ENCODE peak calls at places on chromosomes 11 and 22, in ten cellular contexts. Z, Y, M, A, U, L, Q, J, P and T are unnamed samples.

GRCh38 chr11:6563121-6563619 is 40.2 kb downstream of the RRP8 start:
- DNase-seq in Z (no peak), Y (no peak), M (no peak), A (no peak), U (no peak), L (no peak), Q (peak), J (no peak), P (no peak), T (no peak)

GRCh38 chr22:49586244-49586748 is 241.4 kb downstream of the BRD1 start:
- DNase-seq in Z (no peak), Y (peak), M (no peak), A (no peak), U (peak), L (no peak), Q (no peak), J (no peak), P (no peak), T (no peak)

GRCh38 chr11:116262370-116262769 is 510.4 kb downstream of the BUD13 start:
- DNase-seq in Z (no peak), Y (no peak), M (no peak), A (no peak), U (no peak), L (no peak), Q (no peak), J (no peak), P (no peak), T (no peak)

GRCh38 chr22:38835888-38836301 is 7.9 kb downstream of the NPTXR start:
- DNase-seq in Z (no peak), Y (no peak), M (no peak), A (peak), U (no peak), L (no peak), Q (no peak), J (peak), P (peak), T (no peak)

GRCh38 chr11:118437046-118437735 is 899 bp downstream of the KMT2A start:
- DNase-seq in Z (peak), Y (peak), M (peak), A (no peak), U (peak), L (peak), Q (peak), J (peak), P (peak), T (no peak)

GRCh38 chr22:29171721-29172120 is 34.0 kb upstream of the EMID1 start:
- DNase-seq in Z (peak), Y (no peak), M (no peak), A (no peak), U (peak), L (no peak), Q (no peak), J (no peak), P (no peak), T (no peak)

GRCh38 chr22:31836010-31836409 is 82.2 kb downstream of the DEPDC5 start:
- DNase-seq in Z (no peak), Y (no peak), M (no peak), A (no peak), U (no peak), L (no peak), Q (no peak), J (no peak), P (no peak), T (no peak)

GRCh38 chr11:77375114-77375513 is 73.6 kb upstream of the GDPD4 start:
- DNase-seq in Z (no peak), Y (no peak), M (no peak), A (no peak), U (no peak), L (no peak), Q (no peak), J (peak), P (peak), T (no peak)

GRCh38 chr11:72826942-72827480 is 12.8 kb downstream of the ATG16L2 start:
- DNase-seq in Z (no peak), Y (no peak), M (no peak), A (no peak), U (no peak), L (no peak), Q (no peak), J (no peak), P (no peak), T (no peak)

GRCh38 chr11:77710358-77710757 is 72.8 kb upstream of the CLNS1A start:
- DNase-seq in Z (no peak), Y (no peak), M (no peak), A (no peak), U (no peak), L (no peak), Q (no peak), J (peak), P (peak), T (no peak)

GRCh38 chr11:96027021-96027420 is 103.1 kb upstream of the MTMR2 start:
- DNase-seq in Z (no peak), Y (no peak), M (no peak), A (no peak), U (no peak), L (no peak), Q (no peak), J (no peak), P (no peak), T (no peak)

GRCh38 chr22:17436382-17436951 is 67.2 kb downstream of the CECR2 start:
- DNase-seq in Z (peak), Y (no peak), M (no peak), A (no peak), U (no peak), L (peak), Q (no peak), J (peak), P (peak), T (peak)

GRCh38 chr11:19597876-19598275 is 114.8 kb upstream of the NAV2 start:
- DNase-seq in Z (no peak), Y (no peak), M (no peak), A (no peak), U (no peak), L (no peak), Q (no peak), J (no peak), P (no peak), T (no peak)

GRCh38 chr11:2860636-2861035 is 24.9 kb downstream of the CDKN1C start:
- DNase-seq in Z (no peak), Y (no peak), M (no peak), A (no peak), U (no peak), L (peak), Q (no peak), J (no peak), P (peak), T (no peak)

GRCh38 chr11:28793282-28793738 is 685.1 kb downstream of the METTL15 start:
- DNase-seq in Z (no peak), Y (no peak), M (no peak), A (no peak), U (no peak), L (no peak), Q (no peak), J (no peak), P (no peak), T (no peak)

GRCh38 chr11:134578807-134579708 is 167.0 kb upstream of the B3GAT1 start:
- DNase-seq in Z (no peak), Y (no peak), M (no peak), A (no peak), U (no peak), L (no peak), Q (peak), J (no peak), P (no peak), T (no peak)

GRCh38 chr11:107999759-108000455 is 8.8 kb upstream of the CUL5 start:
- DNase-seq in Z (no peak), Y (no peak), M (no peak), A (no peak), U (no peak), L (peak), Q (peak), J (peak), P (peak), T (no peak)

GRCh38 chr22:23212061-23213030 is 32.0 kb downstream of the BCR start:
- DNase-seq in Z (no peak), Y (no peak), M (no peak), A (no peak), U (peak), L (no peak), Q (peak), J (no peak), P (no peak), T (no peak)

GRCh38 chr11:126438691-126439090 is 83.2 kb downstream of the ST3GAL4 start:
- DNase-seq in Z (no peak), Y (no peak), M (no peak), A (no peak), U (no peak), L (no peak), Q (no peak), J (no peak), P (no peak), T (no peak)

GRCh38 chr22:16801571-16801970 is 23.6 kb downstream of the XKR3 start:
- DNase-seq in Z (no peak), Y (no peak), M (no peak), A (no peak), U (no peak), L (no peak), Q (no peak), J (no peak), P (no peak), T (no peak)

GRCh38 chr11:1755344-1756023 is 5.1 kb upstream of the IFITM10 start:
- DNase-seq in Z (peak), Y (no peak), M (no peak), A (no peak), U (no peak), L (no peak), Q (no peak), J (no peak), P (no peak), T (no peak)

GRCh38 chr22:49015993-49016908 is 811.4 kb downstream of the BRD1 start:
- DNase-seq in Z (no peak), Y (peak), M (no peak), A (no peak), U (peak), L (no peak), Q (no peak), J (no peak), P (no peak), T (no peak)

GRCh38 chr11:20126724-20127123 is 33.6 kb downstream of the DBX1 start:
- DNase-seq in Z (no peak), Y (no peak), M (no peak), A (no peak), U (no peak), L (no peak), Q (no peak), J (peak), P (peak), T (no peak)

GRCh38 chr22:38423512-38424503 is 31.2 kb downstream of the KCNJ4 start:
- DNase-seq in Z (no peak), Y (no peak), M (no peak), A (no peak), U (peak), L (no peak), Q (no peak), J (no peak), P (no peak), T (no peak)

GRCh38 chr22:28989035-28989464 is 72.6 kb downstream of the C22orf31 start:
- DNase-seq in Z (no peak), Y (no peak), M (peak), A (no peak), U (peak), L (no peak), Q (no peak), J (no peak), P (no peak), T (no peak)

GRCh38 chr11:19703211-19703610 is 9.4 kb upstream of the NAV2 start:
- DNase-seq in Z (no peak), Y (no peak), M (no peak), A (no peak), U (no peak), L (no peak), Q (no peak), J (no peak), P (no peak), T (no peak)

GRCh38 chr11:117816151-117816741 is 8.3 kb downstream of the FXYD2 start:
- DNase-seq in Z (no peak), Y (no peak), M (peak), A (no peak), U (peak), L (peak), Q (peak), J (peak), P (no peak), T (no peak)

GRCh38 chr22:45868586-45869443 is 108.1 kb downstream of the WNT7B start:
- DNase-seq in Z (no peak), Y (no peak), M (no peak), A (no peak), U (peak), L (no peak), Q (no peak), J (no peak), P (no peak), T (no peak)

GRCh38 chr11:44904261-44905080 is 46.2 kb downstream of the TP53I11 start:
- DNase-seq in Z (no peak), Y (no peak), M (no peak), A (no peak), U (no peak), L (no peak), Q (no peak), J (no peak), P (no peak), T (no peak)

GRCh38 chr22:37086184-37086583 is 23.3 kb downstream of the TMPRSS6 start:
- DNase-seq in Z (no peak), Y (no peak), M (no peak), A (no peak), U (no peak), L (no peak), Q (no peak), J (no peak), P (no peak), T (no peak)
- H3K4me3 ChIP-seq in Z (no peak), Y (no peak), M (no peak), A (no peak), U (no peak), L (no peak), Q (no peak), J (no peak), P (no peak), T (no peak)

GRCh38 chr11:33704240-33705002 is 3.8 kb upstream of the C11orf91 start:
- DNase-seq in Z (no peak), Y (no peak), M (no peak), A (no peak), U (no peak), L (no peak), Q (no peak), J (no peak), P (no peak), T (no peak)
- TF ChIP-seq CTCF in Z (no peak), Y (no peak), M (no peak), A (no peak), U (no peak), L (no peak), Q (no peak), J (peak), P (no peak), T (no peak)

GRCh38 chr11:63880031-63880841 is 36.7 kb downstream of the RCOR2 start:
- DNase-seq in Z (no peak), Y (no peak), M (no peak), A (no peak), U (peak), L (no peak), Q (no peak), J (peak), P (peak), T (no peak)

GRCh38 chr11:63879598-63879997 is 37.4 kb downstream of the RCOR2 start:
- DNase-seq in Z (no peak), Y (no peak), M (no peak), A (no peak), U (peak), L (no peak), Q (no peak), J (peak), P (no peak), T (no peak)

GRCh38 chr11:63887600-63887999 is 29.4 kb downstream of the RCOR2 start:
- DNase-seq in Z (no peak), Y (no peak), M (no peak), A (no peak), U (no peak), L (no peak), Q (no peak), J (no peak), P (no peak), T (no peak)

GRCh38 chr11:63884191-63884590 is 32.8 kb downstream of the RCOR2 start:
- DNase-seq in Z (no peak), Y (no peak), M (no peak), A (no peak), U (no peak), L (no peak), Q (no peak), J (no peak), P (no peak), T (no peak)

GRCh38 chr11:63882555-63883242 is 34.3 kb downstream of the RCOR2 start:
- DNase-seq in Z (peak), Y (no peak), M (no peak), A (no peak), U (peak), L (no peak), Q (no peak), J (no peak), P (peak), T (no peak)
- H3K4me3 ChIP-seq in Z (no peak), Y (no peak), M (no peak), A (no peak), U (no peak), L (no peak), Q (no peak), J (no peak), P (no peak), T (no peak)

DNA sequence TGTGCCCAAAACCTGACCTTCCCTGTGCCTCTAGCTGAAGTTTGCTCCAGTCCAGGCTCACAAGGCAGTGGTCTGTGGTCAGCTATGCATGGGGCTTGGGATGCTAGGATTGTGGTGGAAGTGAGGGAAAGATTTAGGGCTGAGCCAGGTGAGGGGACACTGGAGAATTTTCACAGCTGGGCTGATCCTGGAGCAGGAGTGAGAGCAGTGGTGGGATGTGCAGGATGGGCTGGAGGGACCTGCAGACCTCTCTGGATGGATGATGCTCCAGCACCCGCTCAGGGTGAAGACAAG is 23.9 kb upstream of the KDM2A start:
- DNase-seq in Z (no peak), Y (no peak), M (no peak), A (no peak), U (no peak), L (no peak), Q (no peak), J (no peak), P (no peak), T (no peak)
- TF ChIP-seq CTCF in Z (no peak), Y (no peak), M (no peak), A (no peak), U (no peak), L (no peak), Q (no peak), J (no peak), P (no peak), T (no peak)

DNA sequence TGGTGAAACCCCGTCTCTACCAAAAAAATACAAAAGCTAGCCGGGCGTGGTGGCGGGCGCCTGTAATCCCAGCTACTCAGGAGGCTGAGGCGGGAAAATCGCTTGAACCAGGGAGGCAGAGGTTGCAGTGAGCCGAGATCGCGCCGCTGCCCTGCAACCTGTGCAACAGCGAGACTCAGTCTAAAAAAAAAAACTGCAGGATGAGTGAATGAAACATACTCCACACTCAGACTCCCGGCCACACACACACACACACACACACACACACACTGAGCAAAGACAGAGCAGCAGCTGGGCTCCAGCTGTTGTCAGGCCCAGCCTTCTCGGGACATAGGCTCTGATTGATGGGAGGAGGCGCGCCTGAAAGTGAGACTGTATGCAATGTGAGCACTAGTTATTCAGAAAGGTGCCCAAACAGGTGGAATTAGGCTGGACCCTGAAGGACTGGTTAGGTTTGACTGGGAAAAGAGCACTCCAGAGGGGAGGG is 1.5 kb upstream of the PLEKHA7 start:
- DNase-seq in Z (no peak), Y (peak), M (no peak), A (peak), U (no peak), L (peak), Q (no peak), J (no peak), P (peak), T (no peak)
- H3K4me3 ChIP-seq in Z (no peak), Y (no peak), M (no peak), A (no peak), U (no peak), L (no peak), Q (no peak), J (no peak), P (no peak), T (no peak)

GRCh38 chr11:131025020-131025419 is 108.7 kb upstream of the SNX19 start:
- DNase-seq in Z (no peak), Y (no peak), M (no peak), A (peak), U (no peak), L (peak), Q (peak), J (peak), P (peak), T (no peak)
- TF ChIP-seq CTCF in Z (no peak), Y (peak), M (no peak), A (peak), U (peak), L (peak), Q (peak), J (peak), P (peak), T (peak)

DNA sequence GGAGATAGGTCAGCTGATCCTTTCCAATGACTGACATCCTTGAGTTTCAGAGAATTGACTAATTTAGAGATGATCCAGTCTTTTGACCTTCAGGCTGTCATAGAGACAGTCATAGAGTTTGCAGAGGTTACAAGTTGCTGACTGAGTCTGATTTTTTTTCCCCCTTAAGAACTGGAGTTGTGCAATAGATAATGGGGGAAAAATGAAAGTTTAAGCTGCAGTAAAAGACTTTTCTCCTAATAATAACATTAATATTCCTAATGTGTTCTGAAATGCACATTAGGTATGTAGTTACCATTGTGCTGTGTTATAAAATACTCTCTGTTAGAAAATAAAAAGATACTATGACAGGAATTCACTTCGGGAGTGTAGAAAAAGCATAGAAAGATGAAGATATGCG is 876.9 kb upstream of the RAG2 start:
- DNase-seq in Z (no peak), Y (no peak), M (no peak), A (no peak), U (no peak), L (no peak), Q (no peak), J (peak), P (no peak), T (no peak)
- H3K4me3 ChIP-seq in Z (no peak), Y (no peak), M (no peak), A (no peak), U (no peak), L (no peak), Q (no peak), J (no peak), P (no peak), T (no peak)

GRCh38 chr11:69797156-69797555 is 22.0 kb upstream of the FGF4 start:
- DNase-seq in Z (no peak), Y (no peak), M (no peak), A (no peak), U (no peak), L (no peak), Q (no peak), J (no peak), P (no peak), T (no peak)
- TF ChIP-seq CTCF in Z (no peak), Y (no peak), M (no peak), A (peak), U (no peak), L (no peak), Q (no peak), J (no peak), P (no peak), T (no peak)